ENCODE peak calls at places on chromosomes 3 and 15, in four cellular contexts. W is cardiac muscle cell, Z is H54, X is psoas muscle. V is an unnamed sample.

GRCh38 chr3:31172336-31172735 is 277.9 kb upstream of the GADL1 start:
- DNase-seq in Z (no peak), W (no peak), X (no peak), V (no peak)

GRCh38 chr3:115671761-115672455 is 48.6 kb downstream of the GAP43 start:
- DNase-seq in W (no peak), Z (no peak), X (no peak), V (no peak)

GRCh38 chr3:56748663-56749231 is 53.0 kb downstream of the ARHGEF3 start:
- DNase-seq in Z (no peak), W (no peak), X (no peak), V (no peak)

GRCh38 chr3:186668426-186668825 is 2.6 kb downstream of the HRG start:
- DNase-seq in X (no peak), Z (no peak), W (no peak), V (no peak)

GRCh38 chr3:157785071-157785826 is 282.0 kb upstream of the VEPH1 start:
- DNase-seq in Z (peak; percentile 48), W (peak; percentile 84), X (no peak), V (peak; percentile 84)

GRCh38 chr15:63110428-63111026 is 11.1 kb upstream of the LACTB start:
- DNase-seq in X (no peak), W (no peak), Z (no peak), V (peak; percentile 27)

GRCh38 chr3:142027295-142027694 is 122.0 kb downstream of the TFDP2 start:
- DNase-seq in Z (no peak), W (peak; percentile 22), X (no peak), V (no peak)

GRCh38 chr3:60282840-60283239 is 968.4 kb downstream of the FHIT start:
- DNase-seq in W (no peak), Z (no peak), X (no peak), V (no peak)

GRCh38 chr3:173932624-173933023 is 535.1 kb downstream of the NLGN1 start:
- DNase-seq in Z (peak; percentile 7), W (peak; percentile 37), X (no peak), V (peak; percentile 74)

GRCh38 chr3:150407818-150408231 is 273 bp upstream of the TSC22D2 start:
- DNase-seq in X (no peak), W (peak; percentile 76), Z (no peak), V (no peak)

GRCh38 chr3:32381922-32382321 is 9.7 kb upstream of the CMTM7 start:
- DNase-seq in Z (no peak), W (no peak), X (no peak), V (no peak)

GRCh38 chr3:167941234-167941995 is 154.3 kb downstream of the GOLIM4 start:
- DNase-seq in Z (peak; percentile 11), W (peak; percentile 98), X (no peak), V (peak; percentile 60)

GRCh38 chr3:30632065-30632464 is 25.7 kb downstream of the TGFBR2 start:
- DNase-seq in Z (no peak), X (no peak), W (peak; percentile 49), V (no peak)

GRCh38 chr3:179739816-179740594 is 87.2 kb downstream of the USP13 start:
- DNase-seq in X (no peak), W (no peak), Z (no peak), V (no peak)

GRCh38 chr15:88690331-88690730 is 51.5 kb downstream of the ISG20 start:
- DNase-seq in Z (no peak), X (no peak), W (no peak), V (no peak)

GRCh38 chr15:98655732-98656131 is 7.4 kb downstream of the IGF1R start:
- DNase-seq in X (no peak), Z (no peak), W (no peak), V (no peak)

GRCh38 chr3:31377045-31377642 is 155.6 kb upstream of the STT3B start:
- DNase-seq in Z (peak; percentile 24), W (peak; percentile 21), X (no peak), V (peak; percentile 29)

GRCh38 chr3:15241341-15241740 is 35.3 kb downstream of the CAPN7 start:
- DNase-seq in Z (peak; percentile 13), W (peak; percentile 23), X (peak; percentile 42), V (no peak)

GRCh38 chr3:187210091-187210490 is 12.8 kb downstream of the RTP1 start:
- DNase-seq in X (no peak), Z (no peak), W (no peak), V (no peak)

GRCh38 chr3:138257986-138258385 is 70.9 kb downstream of the ARMC8 start:
- DNase-seq in X (no peak), Z (no peak), W (no peak), V (no peak)

GRCh38 chr3:196948442-196949365 is 6.4 kb upstream of the NCBP2 start:
- DNase-seq in Z (no peak), W (no peak), X (no peak), V (no peak)

GRCh38 chr3:183527421-183527979 is 28.0 kb downstream of the KLHL6 start:
- DNase-seq in X (no peak), W (no peak), Z (no peak), V (no peak)

GRCh38 chr3:182118081-182118480 is 406.4 kb downstream of the SOX2 start:
- DNase-seq in X (no peak), Z (peak; percentile 21), W (no peak), V (no peak)

GRCh38 chr15:99603828-99604227 is 38.0 kb downstream of the MEF2A start:
- DNase-seq in Z (no peak), W (no peak), X (no peak), V (no peak)

GRCh38 chr15:62287066-62287857 is 122.2 kb upstream of the C2CD4B start:
- DNase-seq in X (no peak), Z (no peak), W (no peak), V (no peak)

GRCh38 chr15:99909914-99910313 is 176.7 kb upstream of the LYSMD4 start:
- DNase-seq in W (peak; percentile 15), X (no peak), Z (no peak), V (no peak)

GRCh38 chr3:56119575-56120349 is 348.5 kb downstream of the ERC2 start:
- DNase-seq in X (peak; percentile 70), Z (no peak), W (peak; percentile 83), V (peak; percentile 49)

GRCh38 chr15:79923068-79923514 is 26.3 kb upstream of the MTHFS start:
- DNase-seq in Z (peak; percentile 35), X (peak; percentile 80), W (peak; percentile 56), V (peak; percentile 69)

GRCh38 chr3:4504340-4505261 is 11.5 kb downstream of the ITPR1 start:
- DNase-seq in W (peak; percentile 30), Z (no peak), X (no peak), V (no peak)

V was measured in MG63.